ENCODE peak calls at places on chromosomes 7 and 10, in four cellular contexts. One of them, this sample, is unnamed.

GRCh38 chr7:47355684-47356083 is 226.2 kb downstream of the TNS3 start:
- DNase-seq in left cardiac atrium: no peak
- DNase-seq in A172: no peak
- DNase-seq in activated T-helper 1 cell treated with anti-CD3 and anti-CD28 coated beads, Interleukin-2, amount 50 U/mL, for 16 hours: no peak
- DNase-seq in this sample: no peak

GRCh38 chr10:121217331-121217730 is 366.2 kb downstream of the WDR11 start:
- DNase-seq in left cardiac atrium: no peak
- DNase-seq in A172: no peak
- DNase-seq in activated T-helper 1 cell treated with anti-CD3 and anti-CD28 coated beads, Interleukin-2, amount 50 U/mL, for 16 hours: no peak
- DNase-seq in this sample: no peak

GRCh38 chr7:2443491-2443890 is 32.7 kb downstream of the GRIFIN start:
- DNase-seq in A172: no peak
- DNase-seq in activated T-helper 1 cell treated with anti-CD3 and anti-CD28 coated beads, Interleukin-2, amount 50 U/mL, for 16 hours: no peak
- DNase-seq in left cardiac atrium: no peak
- DNase-seq in this sample: no peak

GRCh38 chr10:131896403-131896802 is 4.4 kb upstream of the PPP2R2D start:
- DNase-seq in left cardiac atrium: no peak
- DNase-seq in A172: no peak
- DNase-seq in activated T-helper 1 cell treated with anti-CD3 and anti-CD28 coated beads, Interleukin-2, amount 50 U/mL, for 16 hours: no peak
- DNase-seq in this sample: no peak

GRCh38 chr7:26291251-26291650 is 411 bp upstream of the SNX10 start:
- DNase-seq in left cardiac atrium: no peak
- DNase-seq in activated T-helper 1 cell treated with anti-CD3 and anti-CD28 coated beads, Interleukin-2, amount 50 U/mL, for 16 hours: no peak
- DNase-seq in A172: no peak
- DNase-seq in this sample: no peak

GRCh38 chr7:94276797-94277196 is 117.9 kb upstream of the COL1A2 start:
- DNase-seq in left cardiac atrium: no peak
- DNase-seq in A172: peak; percentile 54
- DNase-seq in activated T-helper 1 cell treated with anti-CD3 and anti-CD28 coated beads, Interleukin-2, amount 50 U/mL, for 16 hours: no peak
- DNase-seq in this sample: peak; percentile 5

GRCh38 chr7:133601607-133602006 is 348.7 kb downstream of the EXOC4 start:
- DNase-seq in activated T-helper 1 cell treated with anti-CD3 and anti-CD28 coated beads, Interleukin-2, amount 50 U/mL, for 16 hours: no peak
- DNase-seq in A172: no peak
- DNase-seq in left cardiac atrium: no peak
- DNase-seq in this sample: no peak

GRCh38 chr10:21145751-21146445 is 248.8 kb upstream of the NEBL start:
- DNase-seq in activated T-helper 1 cell treated with anti-CD3 and anti-CD28 coated beads, Interleukin-2, amount 50 U/mL, for 16 hours: no peak
- DNase-seq in A172: no peak
- DNase-seq in left cardiac atrium: no peak
- DNase-seq in this sample: no peak

GRCh38 chr10:79477456-79477855 is 32.0 kb upstream of the ZCCHC24 start:
- DNase-seq in left cardiac atrium: no peak
- DNase-seq in activated T-helper 1 cell treated with anti-CD3 and anti-CD28 coated beads, Interleukin-2, amount 50 U/mL, for 16 hours: no peak
- DNase-seq in A172: no peak
- DNase-seq in this sample: no peak

GRCh38 chr7:139431010-139431409 is 52.5 kb downstream of the KLRG2 start:
- DNase-seq in A172: no peak
- DNase-seq in activated T-helper 1 cell treated with anti-CD3 and anti-CD28 coated beads, Interleukin-2, amount 50 U/mL, for 16 hours: no peak
- DNase-seq in left cardiac atrium: no peak
- DNase-seq in this sample: peak; percentile 69

GRCh38 chr7:129553861-129554530 is 51.7 kb downstream of the SMKR1 start:
- DNase-seq in activated T-helper 1 cell treated with anti-CD3 and anti-CD28 coated beads, Interleukin-2, amount 50 U/mL, for 16 hours: no peak
- DNase-seq in A172: peak; percentile 70
- DNase-seq in left cardiac atrium: no peak
- DNase-seq in this sample: no peak

GRCh38 chr10:83432296-83433045 is 706.8 kb upstream of the GHITM start:
- DNase-seq in A172: no peak
- DNase-seq in left cardiac atrium: no peak
- DNase-seq in activated T-helper 1 cell treated with anti-CD3 and anti-CD28 coated beads, Interleukin-2, amount 50 U/mL, for 16 hours: no peak
- DNase-seq in this sample: no peak

GRCh38 chr10:129945941-129946760 is 17.9 kb downstream of the EBF3 start:
- DNase-seq in activated T-helper 1 cell treated with anti-CD3 and anti-CD28 coated beads, Interleukin-2, amount 50 U/mL, for 16 hours: no peak
- DNase-seq in A172: no peak
- DNase-seq in left cardiac atrium: peak; percentile 65
- DNase-seq in this sample: no peak

This sample was measured in Calu3.